ENCODE peak calls at places on chromosomes 4 and X, in nine cellular contexts. One of them, this sample, is unnamed.

GRCh38 chrX:118756111-118756510 is 28.7 kb downstream of the IL13RA1 start:
- DNase-seq in HCT116: no peak
- DNase-seq in hepatocyte: no peak
- DNase-seq in right atrium auricular region: no peak
- DNase-seq in cardiac muscle cell: peak; percentile 39
- DNase-seq in left lung: no peak
- DNase-seq in upper lobe of right lung: no peak
- DNase-seq in right lobe of liver: no peak
- DNase-seq in fibroblast of lung: no peak
- DNase-seq in this sample: no peak

GRCh38 chr4:112523764-112524505 is 8.0 kb upstream of the NEUROG2 start:
- DNase-seq in right atrium auricular region: no peak
- DNase-seq in cardiac muscle cell: peak; percentile 29
- DNase-seq in right lobe of liver: no peak
- DNase-seq in upper lobe of right lung: peak; percentile 84
- DNase-seq in hepatocyte: peak; percentile 84
- DNase-seq in fibroblast of lung: no peak
- DNase-seq in HCT116: peak; percentile 73
- DNase-seq in left lung: peak; percentile 93
- DNase-seq in this sample: no peak

GRCh38 chrX:139826065-139827044 is 106.5 kb downstream of the ATP11C start:
- DNase-seq in cardiac muscle cell: peak; percentile 44
- DNase-seq in right lobe of liver: peak; percentile 45
- DNase-seq in HCT116: no peak
- DNase-seq in fibroblast of lung: peak; percentile 52
- DNase-seq in hepatocyte: no peak
- DNase-seq in upper lobe of right lung: no peak
- DNase-seq in right atrium auricular region: no peak
- DNase-seq in left lung: no peak
- DNase-seq in this sample: no peak

GRCh38 chr4:150152764-150153163 is 74.5 kb downstream of the DCLK2 start:
- DNase-seq in left lung: no peak
- DNase-seq in fibroblast of lung: peak; percentile 38
- DNase-seq in right atrium auricular region: no peak
- DNase-seq in upper lobe of right lung: no peak
- DNase-seq in HCT116: no peak
- DNase-seq in cardiac muscle cell: peak; percentile 53
- DNase-seq in right lobe of liver: no peak
- DNase-seq in hepatocyte: no peak
- DNase-seq in this sample: no peak

GRCh38 chr4:55947912-55948725 is 626 bp upstream of the CEP135 start:
- DNase-seq in left lung: no peak
- DNase-seq in hepatocyte: peak; percentile 61
- DNase-seq in upper lobe of right lung: no peak
- DNase-seq in right lobe of liver: no peak
- DNase-seq in fibroblast of lung: peak; percentile 95
- DNase-seq in right atrium auricular region: no peak
- DNase-seq in cardiac muscle cell: peak; percentile 94
- DNase-seq in HCT116: peak; percentile 28
- DNase-seq in this sample: no peak

GRCh38 chrX:136162827-136163427 is 15.6 kb downstream of the FHL1 start:
- DNase-seq in left lung: no peak
- DNase-seq in right lobe of liver: peak; percentile 52
- DNase-seq in right atrium auricular region: peak; percentile 74
- DNase-seq in upper lobe of right lung: no peak
- DNase-seq in cardiac muscle cell: peak; percentile 60
- DNase-seq in fibroblast of lung: peak; percentile 59
- DNase-seq in HCT116: peak; percentile 23
- DNase-seq in hepatocyte: peak; percentile 55
- DNase-seq in this sample: no peak

GRCh38 chr4:80307774-80308465 is 27.6 kb upstream of the CFAP299 start:
- DNase-seq in cardiac muscle cell: peak; percentile 54
- DNase-seq in fibroblast of lung: peak; percentile 52
- DNase-seq in hepatocyte: no peak
- DNase-seq in right atrium auricular region: no peak
- DNase-seq in HCT116: no peak
- DNase-seq in left lung: peak; percentile 66
- DNase-seq in upper lobe of right lung: no peak
- DNase-seq in right lobe of liver: no peak
- DNase-seq in this sample: no peak

GRCh38 chr4:7515390-7515902 is 80.7 kb upstream of the PSAPL1 start:
- DNase-seq in left lung: no peak
- DNase-seq in cardiac muscle cell: peak; percentile 8
- DNase-seq in fibroblast of lung: peak; percentile 2
- DNase-seq in hepatocyte: peak; percentile 48
- DNase-seq in HCT116: no peak
- DNase-seq in right lobe of liver: peak; percentile 83
- DNase-seq in right atrium auricular region: no peak
- DNase-seq in upper lobe of right lung: no peak
- DNase-seq in this sample: no peak

GRCh38 chrX:110055616-110056015 is 52.7 kb downstream of the TMEM164 start:
- DNase-seq in HCT116: no peak
- DNase-seq in right lobe of liver: no peak
- DNase-seq in left lung: no peak
- DNase-seq in right atrium auricular region: no peak
- DNase-seq in fibroblast of lung: no peak
- DNase-seq in hepatocyte: no peak
- DNase-seq in cardiac muscle cell: no peak
- DNase-seq in upper lobe of right lung: no peak
- DNase-seq in this sample: no peak

GRCh38 chrX:21745756-21746155 is 12.2 kb downstream of the SMPX start:
- DNase-seq in fibroblast of lung: peak; percentile 40
- DNase-seq in HCT116: no peak
- DNase-seq in upper lobe of right lung: no peak
- DNase-seq in left lung: no peak
- DNase-seq in right atrium auricular region: no peak
- DNase-seq in right lobe of liver: peak; percentile 42
- DNase-seq in cardiac muscle cell: peak; percentile 33
- DNase-seq in hepatocyte: peak; percentile 24
- DNase-seq in this sample: no peak

DNA sequence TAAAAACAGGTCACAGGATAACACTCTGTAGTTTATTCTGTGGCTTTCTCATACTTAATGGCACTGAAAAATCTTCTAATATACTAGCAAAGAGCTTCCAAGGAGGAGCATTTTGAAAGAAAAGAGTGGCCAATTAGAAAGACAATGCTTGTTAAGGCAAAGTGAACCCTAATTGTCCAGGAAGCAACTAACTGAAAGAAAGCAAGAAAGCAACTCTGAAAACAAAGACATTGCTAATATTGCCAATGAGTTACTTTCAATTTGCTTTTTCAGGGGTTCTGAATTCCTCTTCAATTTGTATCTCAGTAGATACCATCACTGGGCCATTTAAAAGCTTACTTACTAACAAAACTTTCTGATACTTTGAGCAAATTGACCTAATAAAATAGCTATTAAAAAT is 78.5 kb upstream of the MTNR1A start:
- DNase-seq in left lung: no peak
- DNase-seq in hepatocyte: no peak
- DNase-seq in fibroblast of lung: no peak
- DNase-seq in cardiac muscle cell: no peak
- DNase-seq in right atrium auricular region: no peak
- DNase-seq in right lobe of liver: no peak
- DNase-seq in upper lobe of right lung: no peak
- DNase-seq in HCT116: no peak
- DNase-seq in this sample: no peak
- H3K27ac ChIP-seq in left lung: no peak overlapping the region
- H3K27ac ChIP-seq in hepatocyte: no peak overlapping the region
- H3K27ac ChIP-seq in fibroblast of lung: no peak overlapping the region
- H3K27ac ChIP-seq in cardiac muscle cell: no peak overlapping the region
- H3K27ac ChIP-seq in right atrium auricular region: no peak overlapping the region
- H3K27ac ChIP-seq in right lobe of liver: no peak overlapping the region
- H3K27ac ChIP-seq in upper lobe of right lung: no peak overlapping the region
- H3K27ac ChIP-seq in HCT116: no peak overlapping the region
- H3K27ac ChIP-seq in this sample: no peak overlapping the region

DNA sequence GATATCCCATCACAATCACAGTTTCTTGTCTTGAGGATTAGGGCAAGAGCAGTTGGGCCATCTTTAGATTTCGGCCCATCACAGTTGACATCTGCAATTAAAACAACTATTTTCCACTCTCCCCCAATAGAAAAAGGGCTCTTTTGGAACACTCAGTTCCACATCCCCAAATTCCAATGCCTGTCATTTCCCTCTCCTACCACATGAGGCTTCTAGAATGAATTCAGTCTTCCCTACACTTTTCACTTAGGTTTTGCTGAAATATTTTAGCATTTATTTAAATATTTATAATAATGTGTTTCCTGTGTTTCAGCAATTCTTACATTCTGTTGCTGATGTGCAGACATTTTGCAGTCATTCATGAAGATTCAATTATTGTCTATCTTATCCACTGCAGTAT is 118.4 kb downstream of the COX18 start:
- DNase-seq in cardiac muscle cell: no peak
- DNase-seq in HCT116: no peak
- DNase-seq in fibroblast of lung: no peak
- DNase-seq in right lobe of liver: no peak
- DNase-seq in left lung: no peak
- DNase-seq in hepatocyte: no peak
- DNase-seq in right atrium auricular region: no peak
- DNase-seq in upper lobe of right lung: no peak
- DNase-seq in this sample: no peak
- TF ChIP-seq CTCF in cardiac muscle cell: peak; percentile 27
- TF ChIP-seq CTCF in HCT116: no peak
- TF ChIP-seq CTCF in fibroblast of lung: peak; percentile 28
- TF ChIP-seq CTCF in right lobe of liver: peak; percentile 18
- TF ChIP-seq CTCF in left lung: no peak
- TF ChIP-seq CTCF in hepatocyte: no peak
- TF ChIP-seq CTCF in right atrium auricular region: no peak
- TF ChIP-seq CTCF in upper lobe of right lung: no peak
- TF ChIP-seq CTCF in this sample: no peak

GRCh38 chrX:6707497-6707896 is 172.6 kb upstream of the VCX3A start:
- DNase-seq in fibroblast of lung: no peak
- DNase-seq in HCT116: no peak
- DNase-seq in hepatocyte: no peak
- DNase-seq in cardiac muscle cell: no peak
- DNase-seq in upper lobe of right lung: no peak
- DNase-seq in right lobe of liver: no peak
- DNase-seq in right atrium auricular region: no peak
- DNase-seq in left lung: no peak
- DNase-seq in this sample: no peak
- H3K27ac ChIP-seq in fibroblast of lung: no peak overlapping the region
- H3K27ac ChIP-seq in HCT116: no peak overlapping the region
- H3K27ac ChIP-seq in hepatocyte: no peak overlapping the region
- H3K27ac ChIP-seq in cardiac muscle cell: no peak overlapping the region
- H3K27ac ChIP-seq in upper lobe of right lung: no peak overlapping the region
- H3K27ac ChIP-seq in right lobe of liver: no peak overlapping the region
- H3K27ac ChIP-seq in right atrium auricular region: no peak overlapping the region
- H3K27ac ChIP-seq in left lung: no peak overlapping the region
- H3K27ac ChIP-seq in this sample: no peak overlapping the region

GRCh38 chr4:16752150-16752549 is 146.3 kb downstream of the LDB2 start:
- DNase-seq in right atrium auricular region: no peak
- DNase-seq in right lobe of liver: no peak
- DNase-seq in upper lobe of right lung: no peak
- DNase-seq in hepatocyte: no peak
- DNase-seq in cardiac muscle cell: peak; percentile 57
- DNase-seq in HCT116: no peak
- DNase-seq in left lung: no peak
- DNase-seq in fibroblast of lung: peak; percentile 45
- DNase-seq in this sample: no peak
- TF ChIP-seq CTCF in right atrium auricular region: peak; percentile 43
- TF ChIP-seq CTCF in right lobe of liver: peak; percentile 38
- TF ChIP-seq CTCF in upper lobe of right lung: peak; percentile 22
- TF ChIP-seq CTCF in hepatocyte: peak; percentile 21
- TF ChIP-seq CTCF in cardiac muscle cell: peak; percentile 48
- TF ChIP-seq CTCF in HCT116: no peak
- TF ChIP-seq CTCF in left lung: no peak
- TF ChIP-seq CTCF in fibroblast of lung: peak; percentile 45
- TF ChIP-seq CTCF in this sample: no peak

GRCh38 chrX:150363561-150364346 is 637 bp downstream of the MAMLD1 start:
- DNase-seq in hepatocyte: peak; percentile 55
- DNase-seq in right atrium auricular region: no peak
- DNase-seq in fibroblast of lung: peak; percentile 29
- DNase-seq in cardiac muscle cell: peak; percentile 45
- DNase-seq in upper lobe of right lung: peak; percentile 68
- DNase-seq in HCT116: no peak
- DNase-seq in left lung: peak; percentile 73
- DNase-seq in right lobe of liver: peak; percentile 51
- DNase-seq in this sample: peak; percentile 75

GRCh38 chrX:150364347-150365050 is 1.4 kb downstream of the MAMLD1 start:
- DNase-seq in left lung: peak; percentile 61
- DNase-seq in cardiac muscle cell: peak; percentile 19
- DNase-seq in right atrium auricular region: no peak
- DNase-seq in fibroblast of lung: peak; percentile 9
- DNase-seq in upper lobe of right lung: peak; percentile 59
- DNase-seq in right lobe of liver: peak; percentile 47
- DNase-seq in HCT116: no peak
- DNase-seq in hepatocyte: peak; percentile 26
- DNase-seq in this sample: peak; percentile 78

GRCh38 chrX:150361777-150362351 is 1.3 kb upstream of the MAMLD1 start:
- DNase-seq in right atrium auricular region: no peak
- DNase-seq in HCT116: no peak
- DNase-seq in cardiac muscle cell: peak; percentile 18
- DNase-seq in left lung: peak; percentile 55
- DNase-seq in upper lobe of right lung: no peak
- DNase-seq in right lobe of liver: peak; percentile 64
- DNase-seq in hepatocyte: peak; percentile 31
- DNase-seq in fibroblast of lung: no peak
- DNase-seq in this sample: peak; percentile 73

GRCh38 chrX:150361070-150361776 is 1.9 kb upstream of the MAMLD1 start:
- DNase-seq in cardiac muscle cell: no peak
- DNase-seq in HCT116: no peak
- DNase-seq in right lobe of liver: no peak
- DNase-seq in upper lobe of right lung: peak; percentile 63
- DNase-seq in left lung: peak; percentile 47
- DNase-seq in right atrium auricular region: peak; percentile 52
- DNase-seq in hepatocyte: peak; percentile 40
- DNase-seq in fibroblast of lung: peak; percentile 35
- DNase-seq in this sample: peak; percentile 53

GRCh38 chrX:150362599-150363481 is at the start of gene MAMLD1:
- DNase-seq in fibroblast of lung: peak; percentile 83
- DNase-seq in hepatocyte: peak; percentile 61
- DNase-seq in HCT116: peak; percentile 51
- DNase-seq in upper lobe of right lung: peak; percentile 82
- DNase-seq in left lung: peak; percentile 84
- DNase-seq in right lobe of liver: peak; percentile 86
- DNase-seq in cardiac muscle cell: peak; percentile 81
- DNase-seq in right atrium auricular region: peak; percentile 83
- DNase-seq in this sample: peak; percentile 84
- H3K27ac ChIP-seq in fibroblast of lung: peak within 1 kb of the TSS; percentile 80
- H3K27ac ChIP-seq in hepatocyte: no peak within 1 kb of the TSS
- H3K27ac ChIP-seq in HCT116: peak within 1 kb of the TSS; percentile 8
- H3K27ac ChIP-seq in upper lobe of right lung: peak within 1 kb of the TSS; percentile 74
- H3K27ac ChIP-seq in left lung: peak within 1 kb of the TSS; percentile 57
- H3K27ac ChIP-seq in right lobe of liver: peak within 1 kb of the TSS; percentile 62
- H3K27ac ChIP-seq in cardiac muscle cell: no peak within 1 kb of the TSS
- H3K27ac ChIP-seq in right atrium auricular region: peak within 1 kb of the TSS; percentile 86
- H3K27ac ChIP-seq in this sample: peak within 1 kb of the TSS; percentile 80

This sample was measured in coronary artery.